ENCODE peak calls at places on chromosomes 16 and 17, in seven cellular contexts. One of them, this sample, is unnamed.

GRCh38 chr16:48091077-48091476 is 64.7 kb downstream of the ABCC12 start:
- DNase-seq in anterior cingulate cortex: no peak
- DNase-seq in endothelial cell: no peak
- DNase-seq in T-cell: no peak
- DNase-seq in dermis blood vessel endothelial cell: no peak
- DNase-seq in astrocyte of the spinal cord: no peak
- DNase-seq in uterus: no peak
- DNase-seq in this sample: no peak

GRCh38 chr17:20133552-20133951 is 124.4 kb downstream of the SPECC1 start:
- DNase-seq in T-cell: no peak
- DNase-seq in uterus: no peak
- DNase-seq in astrocyte of the spinal cord: no peak
- DNase-seq in anterior cingulate cortex: no peak
- DNase-seq in endothelial cell: no peak
- DNase-seq in dermis blood vessel endothelial cell: no peak
- DNase-seq in this sample: no peak

GRCh38 chr16:72838999-72839398 is 208.9 kb downstream of the ZFHX3 start:
- DNase-seq in astrocyte of the spinal cord: no peak
- DNase-seq in T-cell: no peak
- DNase-seq in uterus: no peak
- DNase-seq in endothelial cell: no peak
- DNase-seq in dermis blood vessel endothelial cell: no peak
- DNase-seq in anterior cingulate cortex: no peak
- DNase-seq in this sample: no peak

GRCh38 chr17:957856-958421 is 21.6 kb downstream of the NXN start:
- DNase-seq in anterior cingulate cortex: no peak
- DNase-seq in uterus: no peak
- DNase-seq in endothelial cell: no peak
- DNase-seq in dermis blood vessel endothelial cell: no peak
- DNase-seq in T-cell: no peak
- DNase-seq in astrocyte of the spinal cord: no peak
- DNase-seq in this sample: no peak

GRCh38 chr17:2844386-2844785 is 48.1 kb downstream of the RAP1GAP2 start:
- DNase-seq in anterior cingulate cortex: no peak
- DNase-seq in astrocyte of the spinal cord: no peak
- DNase-seq in T-cell: no peak
- DNase-seq in dermis blood vessel endothelial cell: peak
- DNase-seq in uterus: no peak
- DNase-seq in endothelial cell: no peak
- DNase-seq in this sample: no peak

GRCh38 chr17:32912218-32912897 is 15.6 kb upstream of the TMEM98 start:
- DNase-seq in T-cell: no peak
- DNase-seq in dermis blood vessel endothelial cell: peak
- DNase-seq in endothelial cell: no peak
- DNase-seq in astrocyte of the spinal cord: peak
- DNase-seq in anterior cingulate cortex: no peak
- DNase-seq in uterus: peak
- DNase-seq in this sample: no peak

GRCh38 chr16:23280483-23280967 is 21.6 kb upstream of the SCNN1B start:
- DNase-seq in T-cell: no peak
- DNase-seq in uterus: no peak
- DNase-seq in anterior cingulate cortex: no peak
- DNase-seq in astrocyte of the spinal cord: peak
- DNase-seq in endothelial cell: no peak
- DNase-seq in dermis blood vessel endothelial cell: no peak
- DNase-seq in this sample: no peak

GRCh38 chr16:51408357-51408756 is 257.3 kb upstream of the SALL1 start:
- DNase-seq in dermis blood vessel endothelial cell: peak
- DNase-seq in astrocyte of the spinal cord: peak
- DNase-seq in uterus: no peak
- DNase-seq in endothelial cell: no peak
- DNase-seq in anterior cingulate cortex: no peak
- DNase-seq in T-cell: no peak
- DNase-seq in this sample: no peak

GRCh38 chr17:40014375-40014980 is 762 bp upstream of the CSF3 start:
- DNase-seq in anterior cingulate cortex: no peak
- DNase-seq in endothelial cell: no peak
- DNase-seq in T-cell: no peak
- DNase-seq in dermis blood vessel endothelial cell: peak
- DNase-seq in astrocyte of the spinal cord: no peak
- DNase-seq in uterus: peak
- DNase-seq in this sample: no peak

GRCh38 chr17:58302919-58303551 is 22.3 kb upstream of the MPO start:
- DNase-seq in endothelial cell: no peak
- DNase-seq in astrocyte of the spinal cord: no peak
- DNase-seq in anterior cingulate cortex: no peak
- DNase-seq in T-cell: no peak
- DNase-seq in dermis blood vessel endothelial cell: no peak
- DNase-seq in uterus: no peak
- DNase-seq in this sample: no peak

GRCh38 chr16:84574191-84574590 is 43.7 kb downstream of the COTL1 start:
- DNase-seq in dermis blood vessel endothelial cell: no peak
- DNase-seq in uterus: no peak
- DNase-seq in endothelial cell: no peak
- DNase-seq in anterior cingulate cortex: peak
- DNase-seq in T-cell: no peak
- DNase-seq in astrocyte of the spinal cord: no peak
- DNase-seq in this sample: no peak

GRCh38 chr17:2691965-2692780 is 19.4 kb downstream of the CLUH start:
- DNase-seq in T-cell: no peak
- DNase-seq in astrocyte of the spinal cord: no peak
- DNase-seq in dermis blood vessel endothelial cell: no peak
- DNase-seq in uterus: no peak
- DNase-seq in endothelial cell: no peak
- DNase-seq in anterior cingulate cortex: no peak
- DNase-seq in this sample: no peak

GRCh38 chr17:14389656-14390055 is 88.8 kb downstream of the HS3ST3B1 start:
- DNase-seq in T-cell: no peak
- DNase-seq in anterior cingulate cortex: no peak
- DNase-seq in endothelial cell: no peak
- DNase-seq in astrocyte of the spinal cord: no peak
- DNase-seq in uterus: no peak
- DNase-seq in dermis blood vessel endothelial cell: no peak
- DNase-seq in this sample: no peak

GRCh38 chr17:50641339-50641725 is 6.7 kb downstream of the ABCC3 start:
- DNase-seq in astrocyte of the spinal cord: no peak
- DNase-seq in anterior cingulate cortex: no peak
- DNase-seq in dermis blood vessel endothelial cell: no peak
- DNase-seq in uterus: no peak
- DNase-seq in endothelial cell: no peak
- DNase-seq in T-cell: no peak
- DNase-seq in this sample: no peak

GRCh38 chr17:73379814-73380213 is 68.0 kb upstream of the CDC42EP4 start:
- DNase-seq in T-cell: no peak
- DNase-seq in dermis blood vessel endothelial cell: no peak
- DNase-seq in astrocyte of the spinal cord: no peak
- DNase-seq in uterus: no peak
- DNase-seq in anterior cingulate cortex: no peak
- DNase-seq in endothelial cell: no peak
- DNase-seq in this sample: no peak

GRCh38 chr17:48970224-48970623 is 1.8 kb upstream of the GIP start:
- DNase-seq in dermis blood vessel endothelial cell: peak
- DNase-seq in anterior cingulate cortex: no peak
- DNase-seq in T-cell: no peak
- DNase-seq in astrocyte of the spinal cord: no peak
- DNase-seq in endothelial cell: no peak
- DNase-seq in uterus: no peak
- DNase-seq in this sample: no peak

GRCh38 chr16:67703626-67704025 is 15.5 kb downstream of the GFOD2 start:
- DNase-seq in endothelial cell: no peak
- DNase-seq in dermis blood vessel endothelial cell: no peak
- DNase-seq in astrocyte of the spinal cord: no peak
- DNase-seq in uterus: no peak
- DNase-seq in T-cell: no peak
- DNase-seq in anterior cingulate cortex: no peak
- DNase-seq in this sample: no peak

GRCh38 chr17:79002291-79002690 is 7.3 kb downstream of the CANT1 start:
- DNase-seq in endothelial cell: no peak
- DNase-seq in anterior cingulate cortex: no peak
- DNase-seq in uterus: peak
- DNase-seq in astrocyte of the spinal cord: no peak
- DNase-seq in T-cell: no peak
- DNase-seq in dermis blood vessel endothelial cell: no peak
- DNase-seq in this sample: no peak

GRCh38 chr17:4942760-4943508 is 2.9 kb downstream of the RNF167 start:
- DNase-seq in dermis blood vessel endothelial cell: peak
- DNase-seq in endothelial cell: no peak
- DNase-seq in T-cell: no peak
- DNase-seq in anterior cingulate cortex: no peak
- DNase-seq in uterus: no peak
- DNase-seq in astrocyte of the spinal cord: no peak
- DNase-seq in this sample: no peak

GRCh38 chr16:66036162-66036561 is 330.3 kb upstream of the CDH5 start:
- DNase-seq in astrocyte of the spinal cord: no peak
- DNase-seq in anterior cingulate cortex: no peak
- DNase-seq in T-cell: no peak
- DNase-seq in uterus: no peak
- DNase-seq in endothelial cell: no peak
- DNase-seq in dermis blood vessel endothelial cell: no peak
- DNase-seq in this sample: no peak

GRCh38 chr16:898761-899677 is 71.8 kb downstream of the LMF1 start:
- DNase-seq in astrocyte of the spinal cord: no peak
- DNase-seq in uterus: no peak
- DNase-seq in T-cell: no peak
- DNase-seq in dermis blood vessel endothelial cell: no peak
- DNase-seq in anterior cingulate cortex: no peak
- DNase-seq in endothelial cell: no peak
- DNase-seq in this sample: no peak

GRCh38 chr17:42026821-42027539 is 7.1 kb downstream of the NKIRAS2 start:
- DNase-seq in dermis blood vessel endothelial cell: no peak
- DNase-seq in anterior cingulate cortex: no peak
- DNase-seq in uterus: no peak
- DNase-seq in T-cell: no peak
- DNase-seq in endothelial cell: no peak
- DNase-seq in astrocyte of the spinal cord: no peak
- DNase-seq in this sample: no peak

GRCh38 chr17:36608794-36609497 is 7.6 kb downstream of the MRM1 start:
- DNase-seq in uterus: peak
- DNase-seq in endothelial cell: peak
- DNase-seq in anterior cingulate cortex: peak
- DNase-seq in astrocyte of the spinal cord: peak
- DNase-seq in T-cell: no peak
- DNase-seq in dermis blood vessel endothelial cell: peak
- DNase-seq in this sample: no peak

GRCh38 chr17:78774456-78774855 is 7.6 kb downstream of the CYTH1 start:
- DNase-seq in dermis blood vessel endothelial cell: no peak
- DNase-seq in endothelial cell: no peak
- DNase-seq in astrocyte of the spinal cord: no peak
- DNase-seq in anterior cingulate cortex: no peak
- DNase-seq in uterus: no peak
- DNase-seq in T-cell: no peak
- DNase-seq in this sample: no peak

GRCh38 chr16:57089406-57089805 is 3.0 kb upstream of the CPNE2 start:
- DNase-seq in uterus: no peak
- DNase-seq in astrocyte of the spinal cord: no peak
- DNase-seq in endothelial cell: no peak
- DNase-seq in T-cell: no peak
- DNase-seq in anterior cingulate cortex: no peak
- DNase-seq in dermis blood vessel endothelial cell: no peak
- DNase-seq in this sample: no peak

GRCh38 chr17:74288785-74289184 is 14.8 kb downstream of the DNAI2 start:
- DNase-seq in endothelial cell: no peak
- DNase-seq in anterior cingulate cortex: no peak
- DNase-seq in astrocyte of the spinal cord: no peak
- DNase-seq in dermis blood vessel endothelial cell: no peak
- DNase-seq in T-cell: no peak
- DNase-seq in uterus: no peak
- DNase-seq in this sample: no peak

GRCh38 chr17:41762391-41762790 is 24.1 kb downstream of the JUP start:
- DNase-seq in T-cell: no peak
- DNase-seq in anterior cingulate cortex: no peak
- DNase-seq in uterus: no peak
- DNase-seq in astrocyte of the spinal cord: no peak
- DNase-seq in endothelial cell: no peak
- DNase-seq in dermis blood vessel endothelial cell: no peak
- DNase-seq in this sample: no peak

GRCh38 chr16:15798671-15799070 is 58.2 kb downstream of the MYH11 start:
- DNase-seq in endothelial cell: no peak
- DNase-seq in astrocyte of the spinal cord: no peak
- DNase-seq in anterior cingulate cortex: no peak
- DNase-seq in uterus: no peak
- DNase-seq in T-cell: no peak
- DNase-seq in dermis blood vessel endothelial cell: no peak
- DNase-seq in this sample: no peak

GRCh38 chr17:63138713-63139112 is 172.7 kb downstream of the TANC2 start:
- DNase-seq in anterior cingulate cortex: no peak
- DNase-seq in astrocyte of the spinal cord: peak
- DNase-seq in T-cell: no peak
- DNase-seq in uterus: no peak
- DNase-seq in endothelial cell: no peak
- DNase-seq in dermis blood vessel endothelial cell: no peak
- DNase-seq in this sample: no peak

GRCh38 chr17:81021531-81022370 is 13.2 kb upstream of the BAIAP2 start:
- DNase-seq in dermis blood vessel endothelial cell: no peak
- DNase-seq in endothelial cell: no peak
- DNase-seq in uterus: no peak
- DNase-seq in anterior cingulate cortex: no peak
- DNase-seq in astrocyte of the spinal cord: no peak
- DNase-seq in T-cell: no peak
- DNase-seq in this sample: no peak

GRCh38 chr17:8490256-8491023 is 54.8 kb downstream of the NDEL1 start:
- DNase-seq in T-cell: no peak
- DNase-seq in anterior cingulate cortex: no peak
- DNase-seq in endothelial cell: no peak
- DNase-seq in dermis blood vessel endothelial cell: no peak
- DNase-seq in uterus: no peak
- DNase-seq in astrocyte of the spinal cord: no peak
- DNase-seq in this sample: no peak

GRCh38 chr17:2192367-2193028 is 111.1 kb downstream of the SMG6 start:
- DNase-seq in dermis blood vessel endothelial cell: peak
- DNase-seq in anterior cingulate cortex: no peak
- DNase-seq in T-cell: peak
- DNase-seq in uterus: peak
- DNase-seq in endothelial cell: no peak
- DNase-seq in astrocyte of the spinal cord: peak
- DNase-seq in this sample: peak